ENCODE peak calls at places on chromosomes 16 and 17, in five cellular contexts. K is psoas muscle, S is neuronal stem cell, Y is mammary epithelial cell, P is A549. M is an unnamed sample.

GRCh38 chr16:77414752-77415231 is 20.0 kb downstream of the ADAMTS18 start:
- DNase-seq in P (no peak), K (no peak), Y (peak; percentile 32), S (no peak), M (no peak)

GRCh38 chr16:48511071-48511540 is 98.9 kb downstream of the N4BP1 start:
- DNase-seq in P (no peak), K (no peak), S (no peak), Y (peak; percentile 96), M (peak; percentile 49)

GRCh38 chr17:18182978-18183333 is 672 bp upstream of the ALKBH5 start:
- DNase-seq in S (no peak), P (peak; percentile 87), Y (no peak), K (peak; percentile 92), M (peak; percentile 97)

GRCh38 chr17:75531724-75532090 is 6.2 kb downstream of the LLGL2 start:
- DNase-seq in Y (peak; percentile 38), S (no peak), P (no peak), K (no peak), M (no peak)

GRCh38 chr17:28317965-28318758 is 838 bp upstream of the TMEM97 start:
- DNase-seq in S (peak; percentile 42), K (no peak), Y (no peak), P (no peak), M (no peak)

GRCh38 chr17:41967141-41967920 is 736 bp downstream of the CNP start:
- DNase-seq in Y (peak; percentile 30), P (no peak), K (no peak), S (no peak), M (peak; percentile 83)

GRCh38 chr17:7951143-7951792 is 19.3 kb downstream of the CNTROB start:
- DNase-seq in S (no peak), P (no peak), K (no peak), Y (no peak), M (no peak)

GRCh38 chr17:30363715-30364202 is 15.0 kb upstream of the CPD start:
- DNase-seq in S (no peak), K (no peak), P (no peak), Y (peak; percentile 99), M (peak; percentile 82)

GRCh38 chr16:6081320-6081976 is 983.9 kb upstream of the EEF2KMT start:
- DNase-seq in S (peak; percentile 57), K (no peak), P (peak; percentile 7), Y (peak; percentile 9), M (no peak)

GRCh38 chr16:35255816-35256215 is 1796.4 kb downstream of the TP53TG3F start:
- DNase-seq in Y (no peak), K (no peak), S (no peak), P (no peak), M (no peak)

GRCh38 chr17:74369221-74369620 is 1.9 kb downstream of the GPR142 start:
- DNase-seq in S (no peak), P (no peak), K (peak; percentile 61), Y (no peak), M (peak; percentile 83)

GRCh38 chr16:20799599-20799998 is 6.7 kb downstream of the ERI2 start:
- DNase-seq in S (no peak), P (no peak), K (no peak), Y (no peak), M (no peak)

GRCh38 chr16:56874800-56875199 is 9.8 kb downstream of the SLC12A3 start:
- DNase-seq in Y (no peak), P (no peak), S (no peak), K (no peak), M (no peak)
- H3K27ac ChIP-seq in Y (no peak overlapping the region), P (no peak overlapping the region), S (no peak overlapping the region), K (peak overlapping the region; percentile 65), M (no peak overlapping the region)

GRCh38 chr16:715448-716249 is 731 bp downstream of the METRN start:
- DNase-seq in P (no peak), Y (no peak), K (no peak), S (no peak), M (no peak)

GRCh38 chr16:717651-718245 is 2.8 kb downstream of the METRN start:
- DNase-seq in K (no peak), S (no peak), Y (no peak), P (no peak), M (no peak)

GRCh38 chr16:716768-717325 is 1.9 kb downstream of the METRN start:
- DNase-seq in P (no peak), K (no peak), S (no peak), Y (no peak), M (no peak)

GRCh38 chr16:714558-715447 is at the start of gene METRN:
- DNase-seq in S (peak; percentile 87), P (peak; percentile 83), K (peak; percentile 95), Y (peak; percentile 75), M (peak; percentile 97)

GRCh38 chr16:716250-716607 is 1.3 kb downstream of the METRN start:
- DNase-seq in P (no peak), S (peak; percentile 84), K (no peak), Y (no peak), M (no peak)
- H3K4me3 ChIP-seq in P (peak overlapping the region; percentile 64), S (peak overlapping the region; percentile 96), K (peak overlapping the region; percentile 74), Y (peak overlapping the region; percentile 63), M (peak overlapping the region; percentile 41)

DNA sequence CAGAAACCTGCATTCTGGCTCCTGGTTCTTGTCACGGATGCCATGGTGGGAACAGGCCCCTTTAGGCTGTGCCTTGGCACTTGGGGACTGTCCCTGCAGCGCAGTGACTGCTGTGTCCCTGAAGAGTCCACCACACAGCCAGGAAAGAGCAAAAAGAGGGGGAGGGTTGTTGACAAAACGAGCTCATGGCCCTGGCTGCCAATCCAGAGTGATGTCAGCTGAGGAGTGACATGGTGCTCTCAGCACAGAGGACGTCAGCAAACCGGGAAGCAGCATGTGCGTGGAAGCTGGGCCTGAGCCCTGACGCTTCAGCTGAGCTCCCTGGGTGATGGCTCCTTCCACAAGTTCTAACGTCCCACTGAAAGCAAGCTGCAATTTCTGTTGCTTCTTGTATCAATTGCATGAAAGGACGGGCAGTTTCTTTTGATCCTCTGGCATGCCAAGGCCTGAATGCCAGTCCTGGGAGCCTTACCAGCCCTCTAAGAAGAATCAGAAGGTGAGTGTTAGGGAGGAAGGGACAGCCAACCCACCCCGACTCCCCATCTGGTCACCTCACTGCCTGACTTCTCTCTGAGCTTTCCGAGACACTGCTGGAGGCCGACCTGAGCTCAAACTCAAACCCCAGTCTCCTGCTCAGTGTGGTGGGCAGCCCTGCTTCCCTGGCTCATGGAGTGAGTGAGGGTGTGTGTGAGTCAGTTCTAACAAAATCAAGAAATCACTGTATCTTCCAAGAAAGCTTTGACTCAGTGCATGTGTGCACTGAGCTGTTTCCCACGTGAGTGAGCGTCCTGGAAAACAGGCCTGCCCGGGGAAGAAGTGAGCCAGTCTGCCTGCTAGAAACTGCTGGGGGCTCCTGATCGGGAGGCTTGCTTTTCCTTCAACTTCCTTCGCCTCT is 14.7 kb upstream of the WNT3 start:
- DNase-seq in P (no peak), S (no peak), K (no peak), Y (no peak), M (no peak)
- H3K27ac ChIP-seq in P (no peak overlapping the region), S (no peak overlapping the region), K (no peak overlapping the region), Y (no peak overlapping the region), M (no peak overlapping the region)

GRCh38 chr17:35726609-35727460 is 4.6 kb upstream of the RASL10B start:
- DNase-seq in P (no peak), K (peak; percentile 64), Y (peak; percentile 49), S (no peak), M (peak; percentile 94)
- H3K4me3 ChIP-seq in P (no peak overlapping the region), K (no peak overlapping the region), Y (no peak overlapping the region), S (no peak overlapping the region), M (no peak overlapping the region)

DNA sequence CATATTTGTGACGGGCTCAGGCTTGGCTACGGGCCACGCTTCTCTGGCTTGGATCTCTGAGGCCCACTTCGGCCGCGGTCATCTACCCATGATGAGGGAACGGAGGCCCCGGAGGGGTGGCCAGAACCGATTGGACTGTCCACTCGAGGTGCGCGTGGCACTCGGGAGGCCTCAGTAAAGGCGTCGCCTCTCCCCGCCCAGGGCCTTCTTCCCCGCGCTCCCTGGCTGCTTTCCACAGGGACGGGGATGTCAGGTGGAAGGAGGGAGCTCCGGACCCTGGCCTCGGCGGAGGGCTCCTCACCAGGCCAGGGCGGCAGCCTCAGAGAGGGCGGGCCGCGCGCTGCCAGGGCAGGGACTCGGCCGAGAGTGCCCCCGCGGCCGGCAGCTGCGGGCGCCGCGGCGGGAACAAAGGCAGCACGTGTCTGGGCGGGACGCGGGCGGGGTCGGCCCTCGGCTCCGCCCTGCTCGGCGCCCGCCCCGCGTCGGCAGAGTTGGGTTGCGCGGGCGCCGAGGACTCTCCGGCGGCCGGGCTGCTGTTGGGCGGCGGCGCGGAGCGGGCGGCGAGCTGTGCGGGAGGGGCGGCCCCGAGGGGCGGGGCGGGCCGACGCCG is 597 bp upstream of the CDK5R1 start:
- DNase-seq in P (peak; percentile 76), K (peak; percentile 81), S (peak; percentile 77), Y (peak; percentile 73), M (peak; percentile 88)
- H3K27ac ChIP-seq in P (peak overlapping the region; percentile 86), K (peak overlapping the region; percentile 88), S (peak overlapping the region; percentile 79), Y (no peak overlapping the region), M (peak overlapping the region; percentile 32)

M was measured in kidney.